ENCODE peak calls at places on chromosomes 4 and X, in five cellular contexts. U is heart right ventricle, M is uterus, H is stomach, D is fibroblast of lung. Q is an unnamed sample.

GRCh38 chrX:83260288-83260687 is 247.8 kb upstream of the POU3F4 start:
- DNase-seq in U (no peak), M (no peak), H (no peak), D (no peak), Q (no peak)

GRCh38 chr4:21948347-21949072 is at the start of gene KCNIP4:
- DNase-seq in U (no peak), M (peak; percentile 18), H (no peak), D (peak; percentile 46), Q (no peak)

GRCh38 chrX:20527458-20528099 is 260.9 kb upstream of the RPS6KA3 start:
- DNase-seq in U (peak; percentile 6), M (peak; percentile 22), H (no peak), D (no peak), Q (no peak)

GRCh38 chr4:104976258-104976657 is 170.4 kb upstream of the TET2 start:
- DNase-seq in U (no peak), M (no peak), H (no peak), D (no peak), Q (no peak)

GRCh38 chrX:76279007-76279406 is 106.1 kb downstream of the PBDC1 start:
- DNase-seq in U (peak; percentile 8), M (peak; percentile 28), H (peak; percentile 39), D (peak; percentile 21), Q (no peak)

GRCh38 chr4:167359711-167360110 is 125.4 kb upstream of the SPOCK3 start:
- DNase-seq in U (no peak), M (no peak), H (no peak), D (no peak), Q (no peak)

GRCh38 chr4:2059726-2060577 is 825 bp downstream of the NAT8L start:
- DNase-seq in U (no peak), M (no peak), H (no peak), D (no peak), Q (no peak)

GRCh38 chrX:2697741-2698294 is 6.7 kb downstream of the CD99 start:
- DNase-seq in U (no peak), M (no peak), H (no peak), D (peak; percentile 50), Q (no peak)

GRCh38 chr4:184937745-184938144 is 80.5 kb upstream of the HELT start:
- DNase-seq in U (no peak), M (no peak), H (no peak), D (no peak), Q (no peak)

GRCh38 chrX:117274943-117275342 is 812.2 kb upstream of the CT83 start:
- DNase-seq in U (no peak), M (no peak), H (no peak), D (no peak), Q (no peak)

GRCh38 chr4:181637186-181638105 is 605.8 kb upstream of the TENM3 start:
- DNase-seq in U (no peak), M (no peak), H (no peak), D (peak; percentile 58), Q (no peak)

GRCh38 chr4:113684534-113685091 is 76.9 kb downstream of the CAMK2D start:
- DNase-seq in U (peak; percentile 85), M (peak; percentile 25), H (peak; percentile 31), D (peak; percentile 74), Q (peak; percentile 69)

GRCh38 chrX:45445745-45446412 is 245.2 kb upstream of the DIPK2B start:
- DNase-seq in U (no peak), M (no peak), H (no peak), D (peak; percentile 89), Q (no peak)

GRCh38 chrX:153969904-153970397 is 1.7 kb downstream of the HCFC1 start:
- DNase-seq in U (no peak), M (no peak), H (no peak), D (peak; percentile 46), Q (no peak)

GRCh38 chr4:142222127-142222526 is 585.7 kb downstream of the IL15 start:
- DNase-seq in U (no peak), M (no peak), H (no peak), D (peak; percentile 56), Q (no peak)

GRCh38 chr4:7867701-7868429 is 71.8 kb downstream of the AFAP1 start:
- DNase-seq in U (no peak), M (no peak), H (no peak), D (peak; percentile 63), Q (no peak)

GRCh38 chr4:185914583-185915199 is 102.7 kb upstream of the SORBS2 start:
- DNase-seq in U (no peak), M (no peak), H (no peak), D (peak; percentile 96), Q (no peak)

GRCh38 chr4:173807347-173807746 is 277.3 kb upstream of the HAND2 start:
- DNase-seq in U (no peak), M (peak; percentile 64), H (no peak), D (no peak), Q (no peak)

GRCh38 chr4:161827013-161827412 is 336.8 kb downstream of the FSTL5 start:
- DNase-seq in U (no peak), M (no peak), H (no peak), D (no peak), Q (no peak)

GRCh38 chr4:30722916-30723270 is 2.7 kb downstream of the PCDH7 start:
- DNase-seq in U (no peak), M (peak; percentile 19), H (no peak), D (peak; percentile 22), Q (no peak)

GRCh38 chr4:100009490-100009889 is 59.4 kb upstream of the H2AZ1 start:
- DNase-seq in U (no peak), M (no peak), H (no peak), D (peak; percentile 40), Q (no peak)

GRCh38 chr4:77036206-77036605 is 39.6 kb downstream of the CCNI start:
- DNase-seq in U (no peak), M (no peak), H (no peak), D (peak; percentile 97), Q (no peak)

GRCh38 chr4:38332699-38333098 is 331.3 kb upstream of the KLF3 start:
- DNase-seq in U (no peak), M (no peak), H (no peak), D (no peak), Q (no peak)

GRCh38 chrX:56805399-56805798 is 76.4 kb downstream of the NBDY start:
- DNase-seq in U (no peak), M (no peak), H (no peak), D (no peak), Q (no peak)

GRCh38 chrX:24333371-24333770 is 19.5 kb upstream of the SUPT20HL2 start:
- DNase-seq in U (no peak), M (no peak), H (no peak), D (peak; percentile 24), Q (no peak)

GRCh38 chr4:110275871-110276270 is 77.5 kb upstream of the ELOVL6 start:
- DNase-seq in U (no peak), M (no peak), H (no peak), D (peak; percentile 92), Q (no peak)

GRCh38 chr4:79358438-79358837 is 32.6 kb upstream of the NAA11 start:
- DNase-seq in U (no peak), M (no peak), H (no peak), D (no peak), Q (no peak)

GRCh38 chrX:48695524-48695875 is 1.0 kb upstream of the SUV39H1 start:
- DNase-seq in U (no peak), M (no peak), H (no peak), D (peak; percentile 28), Q (no peak)
- H3K27ac ChIP-seq in U (peak overlapping the region; percentile 86), M (peak overlapping the region; percentile 89), H (peak overlapping the region; percentile 18), D (peak overlapping the region; percentile 76), Q (peak overlapping the region; percentile 90)

DNA sequence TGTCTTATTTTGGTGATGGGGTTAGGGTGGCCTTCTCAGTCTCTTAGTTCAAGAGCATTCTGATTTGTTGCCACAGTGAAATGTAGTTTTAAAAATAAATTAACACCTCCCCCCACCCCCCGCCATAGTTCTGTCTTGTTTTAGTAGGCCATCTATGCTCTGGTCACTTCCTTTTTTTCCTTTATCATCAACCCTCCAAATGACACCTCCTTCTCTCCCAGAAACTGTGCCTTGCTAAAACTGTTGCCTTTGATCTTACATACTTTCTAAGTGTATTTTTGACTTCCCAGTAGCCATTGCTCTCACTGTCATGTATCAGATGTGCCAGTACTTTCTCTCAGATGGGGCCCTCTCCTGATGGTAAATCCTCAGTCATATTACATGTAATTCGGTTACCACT is 14.5 kb upstream of the NDUFC1 start:
- DNase-seq in U (no peak), M (no peak), H (no peak), D (no peak), Q (no peak)
- H3K4me3 ChIP-seq in U (no peak overlapping the region), M (no peak overlapping the region), H (no peak overlapping the region), D (no peak overlapping the region), Q (no peak overlapping the region)

DNA sequence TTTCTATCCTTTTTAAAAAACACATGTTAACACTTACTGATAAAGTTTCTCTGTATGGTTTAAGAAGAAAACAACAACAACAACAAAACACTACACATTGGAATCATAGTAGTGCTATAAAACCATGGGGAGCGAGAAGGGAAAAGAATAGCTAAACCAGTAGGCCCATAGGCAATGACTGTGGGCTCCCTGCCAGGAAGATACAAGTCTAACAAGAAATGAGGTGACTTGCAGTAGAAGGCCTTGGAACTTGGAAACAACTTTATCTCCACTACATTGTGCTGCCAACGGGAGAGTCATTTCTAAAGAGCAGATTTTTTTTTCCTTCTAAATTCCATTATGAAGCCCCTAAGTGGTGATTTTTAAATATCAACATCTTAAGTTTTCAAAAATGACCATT is 78.0 kb downstream of the GPC4 start:
- DNase-seq in U (peak; percentile 3), M (peak; percentile 22), H (peak; percentile 75), D (no peak), Q (no peak)
- H3K27me3 ChIP-seq in U (no peaks in the 10 kb centered on the region), M (no peaks in the 10 kb centered on the region), H (no peaks in the 10 kb centered on the region), D (no peaks in the 10 kb centered on the region), Q (no peaks in the 10 kb centered on the region)

GRCh38 chr4:159267940-159268327 is 165.1 kb downstream of the RAPGEF2 start:
- DNase-seq in U (no peak), M (no peak), H (no peak), D (peak; percentile 62), Q (no peak)
- H3K27ac ChIP-seq in U (peak overlapping the region; percentile 26), M (no peak overlapping the region), H (no peak overlapping the region), D (peak overlapping the region; percentile 75), Q (peak overlapping the region; percentile 45)

DNA sequence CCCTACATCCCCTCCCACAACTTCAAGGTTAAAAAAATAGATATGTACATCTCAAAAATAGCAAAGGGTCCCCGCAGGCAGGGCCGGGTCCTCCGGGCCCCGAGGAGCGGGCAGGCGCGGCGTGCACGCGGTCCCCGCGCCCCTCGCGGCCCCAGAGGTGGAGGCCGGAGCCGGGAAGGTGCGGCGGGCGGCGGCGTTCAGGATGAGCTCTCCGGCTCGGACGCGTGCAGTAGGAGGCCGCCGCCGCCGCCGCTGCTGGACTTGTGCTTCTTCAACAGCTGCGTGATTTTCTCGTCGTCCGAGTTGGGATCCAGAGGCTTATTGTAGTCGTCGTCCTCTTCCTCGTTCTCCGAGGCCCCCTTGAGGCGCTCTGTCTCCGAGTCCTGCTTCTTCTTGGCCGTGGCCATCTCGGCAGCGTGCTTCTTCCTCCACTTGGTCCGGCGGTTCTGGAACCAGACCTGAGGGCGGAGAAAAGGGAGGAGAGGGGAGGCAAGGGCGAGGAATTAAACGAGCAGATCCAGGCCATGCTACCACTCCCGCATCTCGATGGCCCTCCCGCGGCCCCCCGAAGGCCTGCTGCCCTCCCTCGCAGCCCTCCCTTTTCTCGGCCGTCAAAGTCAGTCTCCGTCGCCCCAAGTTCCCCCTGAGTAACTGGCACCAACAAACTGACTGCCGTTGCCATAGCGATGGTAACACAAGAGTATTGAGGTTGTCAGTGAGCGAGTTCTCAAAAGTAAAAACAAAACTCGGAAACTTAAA is 5.8 kb downstream of the NKX6-1 start:
- DNase-seq in U (no peak), M (no peak), H (no peak), D (peak; percentile 42), Q (no peak)
- H3K4me3 ChIP-seq in U (no peak overlapping the region), M (no peak overlapping the region), H (peak overlapping the region; percentile 32), D (no peak overlapping the region), Q (peak overlapping the region; percentile 14)

GRCh38 chrX:122439836-122440235 is 744.2 kb upstream of the GRIA3 start:
- DNase-seq in U (no peak), M (no peak), H (no peak), D (no peak), Q (no peak)

GRCh38 chrX:122440832-122441231 is 743.2 kb upstream of the GRIA3 start:
- DNase-seq in U (no peak), M (no peak), H (no peak), D (no peak), Q (no peak)

GRCh38 chrX:122434942-122435341 is 749.1 kb upstream of the GRIA3 start:
- DNase-seq in U (no peak), M (no peak), H (no peak), D (no peak), Q (no peak)
- H3K27me3 ChIP-seq in U (no peaks in the 10 kb centered on the region), M (no peaks in the 10 kb centered on the region), H (no peaks in the 10 kb centered on the region), D (no peaks in the 10 kb centered on the region), Q (no peaks in the 10 kb centered on the region)

Q was measured in right atrium auricular region.